ENCODE peak calls at places on chromosomes 7 and 10, in six cellular contexts. H, Q, P, D, V and B are unnamed samples.

GRCh38 chr10:69337312-69338132 is 59.2 kb downstream of the HK1 start:
- DNase-seq in Q (peak; percentile 33), V (no peak), P (no peak), H (peak; percentile 41), D (peak; percentile 86), B (no peak)

GRCh38 chr10:122733450-122733849 is 33.8 kb upstream of the C10orf120 start:
- DNase-seq in Q (no peak), D (no peak), V (no peak), P (no peak), H (no peak), B (no peak)

GRCh38 chr10:129491123-129491734 is 24.2 kb downstream of the MGMT start:
- DNase-seq in H (no peak), V (no peak), D (peak; percentile 10), Q (no peak), P (no peak), B (no peak)

GRCh38 chr7:5282464-5283316 is at the start of gene SLC29A4:
- DNase-seq in Q (peak; percentile 25), H (peak; percentile 87), P (no peak), V (no peak), D (no peak), B (no peak)

GRCh38 chr7:116569737-116570136 is 44.9 kb downstream of the CAV1 start:
- DNase-seq in P (no peak), D (peak; percentile 93), V (no peak), H (no peak), Q (no peak), B (no peak)

GRCh38 chr10:113138937-113139585 is 189.0 kb downstream of the TCF7L2 start:
- DNase-seq in P (no peak), D (no peak), H (no peak), V (no peak), Q (no peak), B (no peak)

GRCh38 chr10:29946953-29947700 is 112.3 kb downstream of the JCAD start:
- DNase-seq in P (peak; percentile 52), H (no peak), Q (peak; percentile 43), D (peak; percentile 94), V (no peak), B (no peak)

GRCh38 chr7:36661135-36661840 is 63.0 kb downstream of the AOAH start:
- DNase-seq in H (no peak), V (no peak), Q (no peak), D (peak; percentile 26), P (no peak), B (no peak)

GRCh38 chr7:127844707-127845331 is 186.4 kb downstream of the LRRC4 start:
- DNase-seq in P (peak; percentile 30), V (no peak), H (no peak), D (peak; percentile 61), Q (peak; percentile 27), B (no peak)

GRCh38 chr10:107740962-107741690 is 576.6 kb upstream of the SORCS1 start:
- DNase-seq in P (no peak), D (peak; percentile 13), V (no peak), H (no peak), Q (no peak), B (no peak)

GRCh38 chr7:94412762-94413322 is 18.1 kb downstream of the COL1A2 start:
- DNase-seq in V (no peak), P (no peak), H (no peak), Q (no peak), D (no peak), B (no peak)

GRCh38 chr10:122561212-122561611 is 658 bp downstream of the DMBT1 start:
- DNase-seq in V (no peak), H (no peak), D (no peak), Q (no peak), P (no peak), B (no peak)

GRCh38 chr7:115693779-115694178 is 336.8 kb downstream of the TFEC start:
- DNase-seq in P (no peak), D (no peak), H (no peak), V (no peak), Q (no peak), B (no peak)

GRCh38 chr10:77524300-77524711 is 113.3 kb downstream of the KCNMA1 start:
- DNase-seq in P (no peak), D (peak; percentile 87), H (no peak), Q (no peak), V (no peak), B (no peak)

GRCh38 chr7:107874605-107875446 is 16.2 kb upstream of the DLD start:
- DNase-seq in V (no peak), D (peak; percentile 67), Q (peak; percentile 38), P (peak; percentile 73), H (peak; percentile 82), B (peak; percentile 46)

GRCh38 chr7:107870427-107871000 is 20.5 kb upstream of the DLD start:
- DNase-seq in H (no peak), D (no peak), P (no peak), Q (no peak), V (no peak), B (no peak)

GRCh38 chr7:107877731-107878382 is 13.1 kb upstream of the DLD start:
- DNase-seq in D (no peak), P (no peak), V (no peak), Q (no peak), H (no peak), B (no peak)

GRCh38 chr7:107878636-107879035 is 12.3 kb upstream of the DLD start:
- DNase-seq in Q (no peak), V (no peak), P (no peak), H (no peak), D (no peak), B (no peak)

GRCh38 chr7:107874097-107874496 is 16.9 kb upstream of the DLD start:
- DNase-seq in H (no peak), P (no peak), D (no peak), V (no peak), Q (no peak), B (no peak)
- H3K4me3 ChIP-seq in H (no peak overlapping the region), P (no peak overlapping the region), D (no peak overlapping the region), V (no peak overlapping the region), Q (no peak overlapping the region), B (no peak overlapping the region)

GRCh38 chr10:14527915-14528314 is 197.2 kb upstream of the FRMD4A start:
- DNase-seq in D (no peak), H (no peak), Q (no peak), V (no peak), P (no peak), B (no peak)
- H3K27ac ChIP-seq in D (no peak overlapping the region), H (no peak overlapping the region), Q (no peak overlapping the region), V (no peak overlapping the region), P (no peak overlapping the region), B (no peak overlapping the region)

GRCh38 chr10:55509168-55509567 is 708.1 kb upstream of the PCDH15 start:
- DNase-seq in H (no peak), D (no peak), Q (no peak), P (no peak), V (no peak), B (no peak)
- H3K4me3 ChIP-seq in H (no peak overlapping the region), D (no peak overlapping the region), Q (no peak overlapping the region), P (peak overlapping the region; percentile 13), V (peak overlapping the region; percentile 37), B (no peak overlapping the region)

GRCh38 chr10:59878915-59879314 is 27.4 kb downstream of the CCDC6 start:
- DNase-seq in V (no peak), P (no peak), Q (no peak), D (no peak), H (no peak), B (no peak)

GRCh38 chr10:59879363-59879935 is 26.9 kb downstream of the CCDC6 start:
- DNase-seq in Q (no peak), D (no peak), H (no peak), P (no peak), V (no peak), B (no peak)

GRCh38 chr10:59876695-59877094 is 29.7 kb downstream of the CCDC6 start:
- DNase-seq in V (no peak), D (peak; percentile 45), H (no peak), P (no peak), Q (no peak), B (no peak)

GRCh38 chr10:59877191-59877671 is 29.1 kb downstream of the CCDC6 start:
- DNase-seq in H (no peak), Q (no peak), D (peak; percentile 78), P (no peak), V (no peak), B (no peak)

GRCh38 chr10:59878289-59878688 is 28.1 kb downstream of the CCDC6 start:
- DNase-seq in Q (no peak), D (no peak), H (no peak), V (no peak), P (no peak), B (no peak)
- H3K27ac ChIP-seq in Q (no peak overlapping the region), D (no peak overlapping the region), H (peak overlapping the region; percentile 62), V (no peak overlapping the region), P (no peak overlapping the region), B (no peak overlapping the region)

GRCh38 chr10:106011189-106011744 is 1153.2 kb downstream of the SORCS1 start:
- DNase-seq in Q (no peak), D (no peak), P (no peak), V (no peak), H (no peak), B (no peak)
- H3K4me3 ChIP-seq in Q (no peak overlapping the region), D (no peak overlapping the region), P (no peak overlapping the region), V (no peak overlapping the region), H (no peak overlapping the region), B (no peak overlapping the region)

DNA sequence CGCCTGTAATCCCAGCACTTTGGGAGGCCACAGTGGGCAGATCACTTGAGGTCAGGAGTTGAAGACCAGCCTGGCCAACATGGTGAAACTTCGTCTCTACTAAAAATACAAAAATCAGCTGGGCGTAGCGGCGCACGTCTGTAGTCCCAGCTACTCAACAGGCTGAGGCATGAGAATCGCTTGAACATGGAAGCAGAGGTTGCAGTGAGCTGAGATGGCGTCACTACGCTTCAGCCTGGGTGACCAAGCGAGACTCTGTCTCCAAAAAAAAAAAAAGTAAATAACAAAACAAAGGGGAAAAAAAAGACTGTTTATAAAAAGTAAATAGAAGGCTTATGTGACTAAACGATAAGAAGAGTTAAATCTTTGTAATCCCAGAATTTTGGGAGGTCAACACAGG is 15.0 kb upstream of the DNMBP start:
- DNase-seq in P (no peak), H (no peak), V (no peak), D (no peak), Q (no peak), B (no peak)
- H3K27ac ChIP-seq in P (no peak overlapping the region), H (no peak overlapping the region), V (no peak overlapping the region), D (no peak overlapping the region), Q (no peak overlapping the region), B (no peak overlapping the region)

GRCh38 chr7:140327261-140327661 is 71.1 kb downstream of the SLC37A3 start:
- DNase-seq in P (no peak), V (no peak), H (peak; percentile 37), Q (no peak), D (no peak), B (no peak)

GRCh38 chr7:140326116-140326928 is 72.0 kb downstream of the SLC37A3 start:
- DNase-seq in P (peak; percentile 84), D (peak; percentile 73), V (no peak), H (peak; percentile 79), Q (peak; percentile 71), B (peak; percentile 17)

GRCh38 chr7:140324714-140325113 is 73.6 kb downstream of the SLC37A3 start:
- DNase-seq in P (no peak), H (no peak), D (no peak), Q (no peak), V (no peak), B (no peak)

GRCh38 chr7:140322759-140323158 is 75.6 kb downstream of the SLC37A3 start:
- DNase-seq in V (no peak), H (no peak), D (no peak), Q (no peak), P (no peak), B (no peak)

DNA sequence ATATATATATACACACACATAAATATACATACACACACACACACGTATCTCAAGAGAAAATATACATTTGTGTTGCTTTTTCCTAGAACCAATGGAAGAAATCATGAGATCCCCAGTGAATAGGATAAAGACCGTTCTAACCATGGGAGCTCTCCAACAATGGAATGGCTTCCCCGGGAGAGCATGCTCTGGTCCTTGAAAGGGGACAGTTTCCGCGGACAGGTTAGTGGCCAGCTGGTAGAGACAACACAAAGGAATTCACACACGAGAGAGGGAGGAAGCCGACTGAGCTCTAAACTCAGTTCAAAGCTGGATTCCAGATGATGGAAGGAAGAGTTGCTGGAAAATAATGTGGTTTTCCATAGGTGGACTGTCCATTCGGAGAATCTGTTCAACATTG is 72.7 kb downstream of the SLC37A3 start:
- DNase-seq in H (no peak), D (no peak), V (no peak), P (no peak), Q (no peak), B (no peak)
- H3K4me3 ChIP-seq in H (no peak overlapping the region), D (no peak overlapping the region), V (no peak overlapping the region), P (no peak overlapping the region), Q (no peak overlapping the region), B (no peak overlapping the region)